ENCODE peak calls at places on chromosomes 13 and 19, in four cellular contexts. P is T-helper 9 cell, Y is endothelial cell of umbilical vein, E is progenitor cell of endocrine pancreas. W is an unnamed sample.

GRCh38 chr19:18469245-18470107 is 31.5 kb upstream of the ISYNA1 start:
- DNase-seq in E (peak), P (peak), Y (peak), W (no peak)

GRCh38 chr13:97780486-97780885 is 173.0 kb upstream of the IPO5 start:
- DNase-seq in Y (no peak), E (no peak), P (no peak), W (no peak)

GRCh38 chr13:59269476-59269875 is 894.3 kb downstream of the DIAPH3 start:
- DNase-seq in E (no peak), Y (no peak), P (no peak), W (no peak)

GRCh38 chr13:107466326-107466725 is 749.0 kb downstream of the LIG4 start:
- DNase-seq in P (no peak), E (no peak), Y (peak), W (peak)

GRCh38 chr13:113843864-113844556 is 19.9 kb downstream of the GAS6 start:
- DNase-seq in Y (no peak), E (no peak), P (no peak), W (no peak)

GRCh38 chr19:41431426-41432386 is 4.5 kb upstream of the B3GNT8 start:
- DNase-seq in Y (peak), P (no peak), E (no peak), W (no peak)

GRCh38 chr13:105773887-105774538 is 761.4 kb downstream of the EFNB2 start:
- DNase-seq in E (no peak), P (no peak), Y (peak), W (no peak)

GRCh38 chr13:106589716-106590115 is 21.8 kb upstream of the ARGLU1 start:
- DNase-seq in Y (peak), P (no peak), E (no peak), W (no peak)

GRCh38 chr19:784541-784940 is 12.7 kb upstream of the PTBP1 start:
- DNase-seq in E (no peak), P (no peak), Y (no peak), W (no peak)

GRCh38 chr19:46426035-46426505 is 2.7 kb downstream of the PNMA8C start:
- DNase-seq in E (no peak), Y (no peak), P (no peak), W (no peak)

GRCh38 chr19:10603084-10603872 is 16.2 kb upstream of the AP1M2 start:
- DNase-seq in E (no peak), Y (peak), P (peak), W (peak)

GRCh38 chr13:26847281-26847680 is 86.7 kb upstream of the GPR12 start:
- DNase-seq in E (no peak), Y (no peak), P (no peak), W (no peak)

GRCh38 chr13:30466358-30466714 is 600 bp upstream of the HMGB1 start:
- DNase-seq in E (no peak), Y (no peak), P (no peak), W (no peak)

GRCh38 chr13:113049521-113049941 is 56.1 kb upstream of the F7 start:
- DNase-seq in P (no peak), E (no peak), Y (no peak), W (no peak)

GRCh38 chr19:2723345-2723715 is 2.2 kb upstream of the DIRAS1 start:
- DNase-seq in P (no peak), E (no peak), Y (no peak), W (no peak)

GRCh38 chr13:113562085-113562749 is 22.3 kb upstream of the TFDP1 start:
- DNase-seq in Y (peak), E (peak), P (no peak), W (peak)

GRCh38 chr19:30437869-30438268 is 65.7 kb downstream of the ZNF536 start:
- DNase-seq in P (no peak), E (no peak), Y (no peak), W (no peak)

GRCh38 chr13:93861818-93862217 is 617.7 kb downstream of the DCT start:
- DNase-seq in Y (no peak), P (no peak), E (no peak), W (no peak)

GRCh38 chr13:101590479-101590878 is 138.0 kb downstream of the ITGBL1 start:
- DNase-seq in Y (no peak), P (no peak), E (no peak), W (no peak)

GRCh38 chr13:30415430-30416030 is 6.8 kb upstream of the UBE2L5 start:
- DNase-seq in E (no peak), P (no peak), Y (no peak), W (no peak)

GRCh38 chr13:113029487-113030258 is 60.7 kb downstream of the MCF2L start:
- DNase-seq in P (peak), E (peak), Y (peak), W (peak)

GRCh38 chr13:24709186-24709913 is 29.1 kb downstream of the ATP12A start:
- DNase-seq in E (no peak), P (peak), Y (no peak), W (no peak)

GRCh38 chr19:42235181-42235580 is 7.2 kb downstream of the GSK3A start:
- DNase-seq in Y (no peak), P (no peak), E (no peak), W (no peak)

GRCh38 chr13:61880576-61881283 is 465.1 kb upstream of the PCDH20 start:
- DNase-seq in E (no peak), P (no peak), Y (peak), W (no peak)

GRCh38 chr13:96109125-96109524 is 19.2 kb downstream of the HS6ST3 start:
- DNase-seq in Y (no peak), P (no peak), E (no peak), W (no peak)

W was measured in dermis microvascular lymphatic vessel endothelial cell.